ENCODE peak calls at places on chromosome 3, in seven cellular contexts. One of them, this sample, is unnamed.
A peak's percentile ranks its signal among the peaks of the same experiment; 100 is the strongest.

GRCh38 chr3:197465996-197466549 is 89.7 kb downstream of the BDH1 start:
- DNase-seq in endothelial cell: no peak
- DNase-seq in brain microvascular endothelial cell: peak; percentile 56
- DNase-seq in sigmoid colon: no peak
- DNase-seq in astrocyte of the spinal cord: peak; percentile 50
- DNase-seq in IMR-90: peak; percentile 71
- DNase-seq in neural crest cell: no peak
- DNase-seq in this sample: no peak

GRCh38 chr3:148309390-148310035 is 388.2 kb upstream of the AGTR1 start:
- DNase-seq in sigmoid colon: no peak
- DNase-seq in astrocyte of the spinal cord: peak; percentile 54
- DNase-seq in neural crest cell: peak; percentile 3
- DNase-seq in endothelial cell: peak; percentile 52
- DNase-seq in IMR-90: peak; percentile 51
- DNase-seq in brain microvascular endothelial cell: peak; percentile 55
- DNase-seq in this sample: no peak

GRCh38 chr3:12194209-12194608 is 35.5 kb upstream of the TIMP4 start:
- DNase-seq in brain microvascular endothelial cell: peak; percentile 48
- DNase-seq in endothelial cell: no peak
- DNase-seq in astrocyte of the spinal cord: peak; percentile 93
- DNase-seq in sigmoid colon: no peak
- DNase-seq in neural crest cell: no peak
- DNase-seq in IMR-90: peak; percentile 92
- DNase-seq in this sample: no peak

GRCh38 chr3:62496509-62496908 is 123.2 kb upstream of the FEZF2 start:
- DNase-seq in brain microvascular endothelial cell: no peak
- DNase-seq in astrocyte of the spinal cord: no peak
- DNase-seq in IMR-90: no peak
- DNase-seq in endothelial cell: no peak
- DNase-seq in sigmoid colon: no peak
- DNase-seq in neural crest cell: no peak
- DNase-seq in this sample: no peak

GRCh38 chr3:127822166-127822835 is at the start of gene MGLL:
- DNase-seq in brain microvascular endothelial cell: peak; percentile 20
- DNase-seq in sigmoid colon: peak; percentile 79
- DNase-seq in IMR-90: peak; percentile 50
- DNase-seq in neural crest cell: peak; percentile 21
- DNase-seq in astrocyte of the spinal cord: peak; percentile 51
- DNase-seq in endothelial cell: peak; percentile 34
- DNase-seq in this sample: no peak

GRCh38 chr3:186382217-186382885 is 20.3 kb upstream of the DGKG start:
- DNase-seq in sigmoid colon: no peak
- DNase-seq in neural crest cell: no peak
- DNase-seq in brain microvascular endothelial cell: no peak
- DNase-seq in IMR-90: no peak
- DNase-seq in endothelial cell: no peak
- DNase-seq in astrocyte of the spinal cord: no peak
- DNase-seq in this sample: no peak

GRCh38 chr3:77411990-77412389 is 372.1 kb downstream of the ROBO2 start:
- DNase-seq in sigmoid colon: no peak
- DNase-seq in brain microvascular endothelial cell: no peak
- DNase-seq in IMR-90: no peak
- DNase-seq in astrocyte of the spinal cord: no peak
- DNase-seq in endothelial cell: no peak
- DNase-seq in neural crest cell: no peak
- DNase-seq in this sample: no peak

GRCh38 chr3:147572970-147573340 is 163.8 kb downstream of the ZIC1 start:
- DNase-seq in sigmoid colon: no peak
- DNase-seq in astrocyte of the spinal cord: no peak
- DNase-seq in brain microvascular endothelial cell: peak; percentile 3
- DNase-seq in endothelial cell: no peak
- DNase-seq in neural crest cell: no peak
- DNase-seq in IMR-90: no peak
- DNase-seq in this sample: no peak

DNA sequence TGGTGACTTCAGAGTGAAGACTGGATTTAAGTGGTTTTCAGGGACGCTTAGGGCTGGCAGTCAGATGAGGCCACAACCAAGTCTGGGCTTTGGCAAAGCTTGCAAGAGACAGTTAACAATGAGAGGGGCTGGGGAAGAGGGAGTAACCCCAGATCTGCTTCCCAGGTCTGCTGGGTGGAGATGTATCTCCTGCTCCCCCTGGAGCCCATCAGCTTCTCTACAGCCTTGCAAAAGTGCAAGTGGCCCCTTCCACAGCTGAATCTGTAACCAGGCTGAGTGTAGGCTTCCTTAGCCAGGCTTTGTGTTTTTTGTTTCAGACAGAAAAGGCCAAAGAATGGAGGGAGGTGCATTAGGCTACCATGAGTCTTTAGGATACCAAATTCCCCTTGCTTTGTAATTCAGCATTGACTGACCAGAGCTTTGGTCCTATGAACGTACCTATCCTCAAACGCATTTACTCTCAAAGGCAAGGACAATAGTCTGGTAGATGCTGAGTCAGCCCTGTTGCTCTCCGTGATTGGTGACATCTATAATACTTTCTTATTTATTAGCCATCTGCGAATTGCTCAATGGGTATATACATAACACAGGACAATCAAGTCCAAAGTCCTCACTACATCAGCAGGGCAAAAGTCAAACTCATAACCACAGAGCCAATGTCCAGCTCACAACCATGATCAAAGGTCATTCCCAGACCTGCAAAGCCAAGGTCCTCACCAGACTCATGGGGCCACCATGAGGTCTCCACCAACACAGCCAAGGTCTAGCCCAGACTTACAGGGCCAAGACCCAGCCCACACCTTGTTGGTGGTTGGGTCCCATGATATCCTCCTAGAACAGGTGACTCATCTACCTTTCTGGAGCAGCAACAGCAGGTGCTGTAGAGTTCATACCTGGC is 17.1 kb downstream of the CCDC13 start:
- DNase-seq in IMR-90: peak; percentile 35
- DNase-seq in neural crest cell: no peak
- DNase-seq in brain microvascular endothelial cell: peak; percentile 22
- DNase-seq in astrocyte of the spinal cord: no peak
- DNase-seq in sigmoid colon: no peak
- DNase-seq in endothelial cell: no peak
- DNase-seq in this sample: no peak
- TF ChIP-seq CTCF in IMR-90: peak; percentile 48
- TF ChIP-seq CTCF in neural crest cell: peak; percentile 48
- TF ChIP-seq CTCF in brain microvascular endothelial cell: peak; percentile 81
- TF ChIP-seq CTCF in astrocyte of the spinal cord: peak; percentile 66
- TF ChIP-seq CTCF in sigmoid colon: peak; percentile 49
- TF ChIP-seq CTCF in endothelial cell: no peak
- TF ChIP-seq CTCF in this sample: no peak

DNA sequence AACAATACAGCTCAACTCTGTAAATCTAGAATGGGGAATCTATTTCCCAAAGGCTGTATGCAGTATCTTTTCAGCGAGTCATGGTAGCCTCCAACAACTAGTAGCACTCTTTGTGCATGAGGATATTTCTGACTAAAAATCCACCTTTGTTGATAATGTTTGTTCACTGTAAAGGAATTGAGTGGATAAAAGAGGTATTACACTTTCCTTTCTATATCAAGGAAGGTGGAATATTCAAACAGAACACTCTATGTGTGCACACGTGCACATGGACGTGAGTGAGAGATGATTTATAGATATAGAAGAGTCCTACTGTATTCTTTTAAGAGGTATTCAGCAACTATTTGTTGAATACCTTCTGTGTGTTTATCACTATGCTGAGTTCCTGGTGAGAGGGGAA is 68.2 kb downstream of the CMSS1 start:
- DNase-seq in neural crest cell: no peak
- DNase-seq in endothelial cell: no peak
- DNase-seq in astrocyte of the spinal cord: no peak
- DNase-seq in sigmoid colon: no peak
- DNase-seq in brain microvascular endothelial cell: no peak
- DNase-seq in IMR-90: no peak
- DNase-seq in this sample: no peak
- TF ChIP-seq CTCF in neural crest cell: no peak
- TF ChIP-seq CTCF in endothelial cell: no peak
- TF ChIP-seq CTCF in astrocyte of the spinal cord: no peak
- TF ChIP-seq CTCF in sigmoid colon: no peak
- TF ChIP-seq CTCF in brain microvascular endothelial cell: no peak
- TF ChIP-seq CTCF in IMR-90: no peak
- TF ChIP-seq CTCF in this sample: no peak

GRCh38 chr3:124282751-124283643 is 291.1 kb upstream of the ROPN1 start:
- DNase-seq in neural crest cell: no peak
- DNase-seq in astrocyte of the spinal cord: peak; percentile 46
- DNase-seq in brain microvascular endothelial cell: no peak
- DNase-seq in IMR-90: peak; percentile 11
- DNase-seq in endothelial cell: no peak
- DNase-seq in sigmoid colon: peak; percentile 74
- DNase-seq in this sample: no peak

GRCh38 chr3:124276863-124277515 is 285.1 kb upstream of the ROPN1 start:
- DNase-seq in astrocyte of the spinal cord: no peak
- DNase-seq in IMR-90: no peak
- DNase-seq in endothelial cell: no peak
- DNase-seq in sigmoid colon: no peak
- DNase-seq in neural crest cell: no peak
- DNase-seq in brain microvascular endothelial cell: no peak
- DNase-seq in this sample: no peak

GRCh38 chr3:124283644-124284008 is 291.7 kb upstream of the ROPN1 start:
- DNase-seq in IMR-90: no peak
- DNase-seq in sigmoid colon: no peak
- DNase-seq in neural crest cell: no peak
- DNase-seq in astrocyte of the spinal cord: no peak
- DNase-seq in endothelial cell: no peak
- DNase-seq in brain microvascular endothelial cell: no peak
- DNase-seq in this sample: no peak

GRCh38 chr3:124277516-124277890 is 285.6 kb upstream of the ROPN1 start:
- DNase-seq in astrocyte of the spinal cord: peak; percentile 24
- DNase-seq in IMR-90: peak; percentile 22
- DNase-seq in endothelial cell: no peak
- DNase-seq in neural crest cell: no peak
- DNase-seq in brain microvascular endothelial cell: no peak
- DNase-seq in sigmoid colon: no peak
- DNase-seq in this sample: no peak

DNA sequence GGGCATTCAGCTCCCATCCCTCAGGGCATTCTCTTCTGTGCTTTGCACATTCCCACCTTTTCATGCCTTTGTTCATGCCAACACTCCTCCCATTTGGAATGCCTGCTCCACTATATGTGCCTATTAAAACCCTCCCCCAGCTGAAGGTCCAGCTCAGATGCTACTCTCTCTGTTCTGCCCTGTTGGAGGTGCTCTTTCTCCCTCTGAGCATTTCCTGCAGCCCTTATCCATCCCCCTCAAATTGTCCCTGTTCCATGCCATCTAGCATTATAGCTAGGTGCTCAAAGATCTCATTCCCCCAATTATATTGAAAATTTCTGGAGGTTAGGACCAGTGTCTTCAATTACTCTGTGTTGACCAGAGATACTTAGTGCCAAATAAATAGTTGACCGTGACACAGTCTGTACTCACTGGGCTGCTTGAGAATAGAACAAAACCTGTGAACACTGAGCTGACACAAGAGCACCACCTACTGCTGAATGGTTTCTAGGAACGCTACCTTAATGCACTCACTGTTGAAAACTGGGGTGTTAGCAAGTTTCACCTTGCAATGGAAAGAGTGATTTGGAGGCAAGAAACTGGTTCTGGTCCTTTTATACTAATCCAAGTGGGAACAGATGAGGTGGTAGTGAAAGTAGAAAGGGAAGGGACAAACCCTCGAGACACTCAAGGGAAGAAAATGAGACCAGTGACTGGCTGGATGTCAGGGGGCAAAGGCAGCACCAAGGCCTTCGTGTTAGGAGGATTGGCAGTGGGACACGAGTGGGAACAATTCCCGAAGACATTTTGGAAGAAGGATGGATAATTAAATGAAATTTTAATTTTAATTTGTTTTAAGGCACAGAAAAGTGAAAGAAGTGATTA is 289.8 kb upstream of the ROPN1 start:
- DNase-seq in astrocyte of the spinal cord: peak; percentile 43
- DNase-seq in sigmoid colon: no peak
- DNase-seq in neural crest cell: no peak
- DNase-seq in brain microvascular endothelial cell: peak; percentile 38
- DNase-seq in endothelial cell: no peak
- DNase-seq in IMR-90: peak; percentile 55
- DNase-seq in this sample: no peak
- TF ChIP-seq CTCF in astrocyte of the spinal cord: peak; percentile 67
- TF ChIP-seq CTCF in sigmoid colon: peak; percentile 33
- TF ChIP-seq CTCF in neural crest cell: peak; percentile 62
- TF ChIP-seq CTCF in brain microvascular endothelial cell: peak; percentile 74
- TF ChIP-seq CTCF in endothelial cell: no peak
- TF ChIP-seq CTCF in IMR-90: peak; percentile 67
- TF ChIP-seq CTCF in this sample: no peak

GRCh38 chr3:143118630-143119008 is 952 bp upstream of the CHST2 start:
- DNase-seq in endothelial cell: no peak
- DNase-seq in brain microvascular endothelial cell: no peak
- DNase-seq in astrocyte of the spinal cord: no peak
- DNase-seq in neural crest cell: no peak
- DNase-seq in IMR-90: no peak
- DNase-seq in sigmoid colon: no peak
- DNase-seq in this sample: no peak

GRCh38 chr3:143121240-143122088 is 1.9 kb downstream of the CHST2 start:
- DNase-seq in sigmoid colon: no peak
- DNase-seq in neural crest cell: peak; percentile 47
- DNase-seq in brain microvascular endothelial cell: peak; percentile 86
- DNase-seq in endothelial cell: peak; percentile 87
- DNase-seq in astrocyte of the spinal cord: peak; percentile 55
- DNase-seq in IMR-90: peak; percentile 55
- DNase-seq in this sample: no peak

GRCh38 chr3:143119974-143120715 is 574 bp downstream of the CHST2 start:
- DNase-seq in brain microvascular endothelial cell: peak; percentile 17
- DNase-seq in IMR-90: no peak
- DNase-seq in neural crest cell: peak; percentile 45
- DNase-seq in sigmoid colon: no peak
- DNase-seq in astrocyte of the spinal cord: peak; percentile 49
- DNase-seq in endothelial cell: peak; percentile 51
- DNase-seq in this sample: no peak

GRCh38 chr3:143120716-143121239 is 1.2 kb downstream of the CHST2 start:
- DNase-seq in sigmoid colon: no peak
- DNase-seq in IMR-90: peak; percentile 26
- DNase-seq in astrocyte of the spinal cord: peak; percentile 33
- DNase-seq in brain microvascular endothelial cell: peak; percentile 33
- DNase-seq in endothelial cell: peak; percentile 54
- DNase-seq in neural crest cell: peak; percentile 23
- DNase-seq in this sample: no peak

DNA sequence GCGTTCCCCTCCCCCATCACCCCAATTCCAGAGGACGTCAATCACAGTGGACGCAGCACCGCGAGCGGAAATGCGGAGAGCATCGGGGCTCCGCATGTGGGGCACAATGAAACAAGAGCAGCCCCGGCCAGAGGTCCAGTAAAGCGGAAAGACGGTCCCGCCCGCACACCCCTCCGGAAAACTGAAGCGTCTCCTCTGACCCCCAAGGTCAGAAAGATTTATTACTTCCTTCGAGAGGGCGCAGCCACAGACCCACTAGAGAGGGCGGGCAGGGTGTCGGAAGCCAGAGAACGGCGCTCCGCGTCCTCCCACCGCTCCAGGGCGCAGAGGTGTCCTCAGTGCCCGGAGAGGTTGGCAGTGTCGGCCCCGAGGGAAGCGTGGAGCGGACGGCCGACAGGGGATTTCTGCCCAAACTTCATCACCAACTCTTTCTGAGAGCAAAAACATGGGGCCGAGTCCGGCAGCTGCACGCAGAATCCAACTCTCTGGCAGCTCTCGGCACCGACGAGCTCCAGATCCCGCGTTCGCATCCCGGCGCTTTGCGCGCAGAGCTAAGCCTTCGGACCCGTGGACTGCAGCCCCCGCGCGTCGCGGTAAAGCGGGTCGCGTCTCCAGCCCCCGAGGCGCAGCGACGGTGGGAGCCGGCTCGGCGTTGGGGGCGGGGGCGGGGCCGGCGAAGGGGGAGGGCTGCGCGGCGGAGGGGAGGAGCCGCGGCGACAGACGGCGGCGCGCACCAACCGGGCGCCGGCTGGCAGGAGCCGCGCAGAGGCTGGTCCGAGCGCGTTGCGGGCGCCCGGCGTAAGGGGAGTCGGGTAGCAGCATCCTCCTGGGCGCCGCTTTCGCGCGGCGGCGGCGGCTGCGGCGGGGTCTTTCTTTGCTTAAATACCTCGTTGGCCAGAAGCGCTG is at the start of gene CHST2:
- DNase-seq in brain microvascular endothelial cell: peak; percentile 61
- DNase-seq in neural crest cell: peak; percentile 62
- DNase-seq in IMR-90: peak; percentile 71
- DNase-seq in astrocyte of the spinal cord: peak; percentile 78
- DNase-seq in endothelial cell: peak; percentile 79
- DNase-seq in sigmoid colon: peak; percentile 67
- DNase-seq in this sample: no peak
- TF ChIP-seq CTCF in brain microvascular endothelial cell: peak; percentile 11
- TF ChIP-seq CTCF in neural crest cell: no peak
- TF ChIP-seq CTCF in IMR-90: no peak
- TF ChIP-seq CTCF in astrocyte of the spinal cord: peak; percentile 4
- TF ChIP-seq CTCF in endothelial cell: no peak
- TF ChIP-seq CTCF in sigmoid colon: no peak
- TF ChIP-seq CTCF in this sample: no peak